ENCODE peak calls at places on chromosomes 16 and 17, in seven cellular contexts. W, J, M, I, C, K and S are unnamed samples.

GRCh38 chr17:11996722-11997146 is 541 bp downstream of the ZNF18 start:
- DNase-seq in K (no peak), I (peak; percentile 75), W (peak; percentile 28), C (no peak), M (peak; percentile 54), J (peak; percentile 55), S (no peak)

GRCh38 chr17:319266-319665 is 33.3 kb downstream of the RPH3AL start:
- DNase-seq in J (no peak), W (no peak), M (no peak), I (no peak), K (no peak), C (no peak), S (no peak)

GRCh38 chr17:75238684-75239191 is 22.7 kb downstream of the GGA3 start:
- DNase-seq in I (peak; percentile 73), M (peak; percentile 46), J (peak; percentile 77), C (no peak), W (peak; percentile 69), K (peak; percentile 80), S (no peak)

GRCh38 chr17:72978593-72979218 is 113.8 kb downstream of the SLC39A11 start:
- DNase-seq in J (no peak), W (no peak), M (no peak), I (no peak), C (no peak), K (no peak), S (no peak)

GRCh38 chr17:75047398-75048098 is 523 bp downstream of the KCTD2 start:
- DNase-seq in K (peak; percentile 63), J (no peak), M (no peak), I (peak; percentile 54), C (peak; percentile 90), W (no peak), S (no peak)

GRCh38 chr16:28191364-28191985 is 20.3 kb downstream of the XPO6 start:
- DNase-seq in M (peak; percentile 93), C (no peak), J (peak; percentile 46), W (no peak), K (no peak), I (no peak), S (no peak)

GRCh38 chr17:46928472-46929261 is 5.7 kb downstream of the GOSR2 start:
- DNase-seq in J (no peak), M (no peak), W (no peak), C (no peak), I (no peak), K (no peak), S (no peak)

GRCh38 chr17:11900103-11900502 is 97.2 kb downstream of the ZNF18 start:
- DNase-seq in M (no peak), K (no peak), C (no peak), J (no peak), I (no peak), W (no peak), S (no peak)

GRCh38 chr16:50696575-50697420 is 3.4 kb downstream of the NOD2 start:
- DNase-seq in C (peak; percentile 97), I (peak; percentile 63), M (peak; percentile 98), J (peak; percentile 42), K (no peak), W (peak; percentile 26), S (no peak)

GRCh38 chr17:34716291-34716690 is 136.9 kb downstream of the TMEM132E start:
- DNase-seq in C (peak; percentile 61), K (no peak), I (no peak), W (no peak), J (no peak), M (no peak), S (no peak)

GRCh38 chr16:84001726-84002125 is 33.7 kb downstream of the NECAB2 start:
- DNase-seq in W (no peak), I (no peak), J (no peak), M (no peak), K (no peak), C (no peak), S (no peak)

GRCh38 chr17:43378766-43379165 is 20.0 kb upstream of the ARL4D start:
- DNase-seq in C (no peak), I (no peak), W (no peak), K (no peak), J (no peak), M (no peak), S (no peak)

GRCh38 chr17:64491034-64491860 is 5.6 kb downstream of the POLG2 start:
- DNase-seq in J (peak; percentile 67), W (peak; percentile 42), I (peak; percentile 72), C (no peak), M (no peak), K (peak; percentile 30), S (no peak)

GRCh38 chr16:77076839-77077238 is 114.2 kb upstream of the MON1B start:
- DNase-seq in W (no peak), K (no peak), J (no peak), I (no peak), C (no peak), M (no peak), S (no peak)

GRCh38 chr17:67746704-67747571 is 29.2 kb downstream of the NOL11 start:
- DNase-seq in J (no peak), M (no peak), K (no peak), W (no peak), I (no peak), C (peak; percentile 26), S (no peak)

GRCh38 chr16:50121278-50121677 is 31.8 kb upstream of the TENT4B start:
- DNase-seq in K (no peak), C (peak; percentile 29), J (no peak), W (no peak), M (no peak), I (peak; percentile 31), S (no peak)

GRCh38 chr17:2950846-2951245 is 112.6 kb downstream of the OR1D5 start:
- DNase-seq in I (no peak), M (no peak), K (no peak), J (no peak), C (no peak), W (no peak), S (no peak)

GRCh38 chr17:59547131-59547915 is 18.1 kb upstream of the DHX40 start:
- DNase-seq in K (no peak), I (no peak), J (no peak), W (no peak), C (no peak), M (no peak), S (no peak)

GRCh38 chr16:51085271-51085670 is 65.8 kb downstream of the SALL1 start:
- DNase-seq in M (no peak), W (no peak), C (no peak), I (no peak), K (no peak), J (no peak), S (no peak)

GRCh38 chr17:2238432-2239169 is 65.0 kb downstream of the SMG6 start:
- DNase-seq in C (no peak), M (no peak), I (no peak), K (no peak), J (no peak), W (no peak), S (no peak)

GRCh38 chr17:77729587-77729986 is 228.9 kb upstream of the TNRC6C start:
- DNase-seq in J (no peak), C (peak; percentile 12), M (no peak), K (no peak), I (no peak), W (no peak), S (no peak)

DNA sequence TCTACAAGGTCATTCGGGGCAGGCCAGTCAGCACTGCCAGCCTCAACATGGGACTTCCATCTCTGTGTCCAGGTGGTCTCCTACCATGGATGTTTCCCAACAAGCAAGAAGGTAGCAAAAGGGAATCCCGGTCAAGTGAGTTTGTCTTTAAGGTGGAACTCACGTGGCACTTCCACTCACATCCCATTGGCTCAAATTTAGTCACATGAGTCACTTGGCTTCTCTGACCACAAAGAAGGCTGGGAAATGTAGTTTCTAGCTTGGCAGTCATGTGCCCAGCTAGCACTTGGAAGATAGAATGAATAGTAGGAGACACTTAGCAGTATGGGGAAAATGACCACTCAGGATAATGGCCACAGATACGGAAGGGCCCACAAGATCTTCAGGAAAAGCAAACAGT is 106.6 kb downstream of the AIPL1 start:
- DNase-seq in C (peak; percentile 26), W (no peak), J (no peak), M (peak; percentile 11), K (no peak), I (no peak), S (no peak)
- TF ChIP-seq CTCF in C (no peak), W (no peak), J (no peak), M (no peak), K (no peak), I (no peak), S (no peak)

GRCh38 chr17:21253646-21254441 is 634 bp upstream of the NATD1 start:
- DNase-seq in M (peak; percentile 44), W (no peak), I (no peak), C (no peak), K (no peak), J (no peak), S (no peak)

GRCh38 chr17:21251611-21252010 is 1.6 kb downstream of the NATD1 start:
- DNase-seq in K (no peak), M (no peak), I (no peak), J (no peak), W (no peak), C (no peak), S (no peak)

GRCh38 chr17:21252289-21252874 is 828 bp downstream of the NATD1 start:
- DNase-seq in C (no peak), J (no peak), M (no peak), I (no peak), W (no peak), K (peak; percentile 33), S (no peak)

GRCh38 chr17:21250719-21251305 is 2.4 kb downstream of the NATD1 start:
- DNase-seq in J (no peak), W (no peak), I (no peak), C (no peak), K (no peak), M (no peak), S (no peak)

GRCh38 chr17:21252875-21253645 is at the start of gene NATD1:
- DNase-seq in W (peak; percentile 78), C (peak; percentile 97), M (peak; percentile 73), I (peak; percentile 84), J (peak; percentile 75), K (peak; percentile 96), S (no peak)
- TF ChIP-seq CTCF in W (no peak), C (no peak), M (no peak), I (no peak), J (no peak), K (no peak), S (no peak)

GRCh38 chr16:79501446-79501845 is 99.1 kb downstream of the MAF start:
- DNase-seq in I (no peak), J (no peak), K (no peak), C (no peak), M (no peak), W (no peak), S (no peak)
- TF ChIP-seq CTCF in I (no peak), J (no peak), K (no peak), C (no peak), M (no peak), W (no peak), S (no peak)

GRCh38 chr16:89114159-89114981 is 20.7 kb downstream of the ACSF3 start:
- DNase-seq in J (no peak), K (peak; percentile 76), M (no peak), I (peak; percentile 55), C (no peak), W (no peak), S (no peak)

GRCh38 chr16:89117239-89117974 is 23.8 kb downstream of the ACSF3 start:
- DNase-seq in J (no peak), M (no peak), K (no peak), W (no peak), C (no peak), I (no peak), S (no peak)

GRCh38 chr16:89113661-89114060 is 20.0 kb downstream of the ACSF3 start:
- DNase-seq in J (no peak), K (no peak), I (no peak), M (no peak), C (no peak), W (no peak), S (no peak)

GRCh38 chr16:89116341-89117238 is 22.9 kb downstream of the ACSF3 start:
- DNase-seq in I (no peak), W (no peak), J (no peak), M (no peak), C (no peak), K (no peak), S (no peak)

GRCh38 chr16:89115216-89115949 is 21.7 kb downstream of the ACSF3 start:
- DNase-seq in C (peak; percentile 92), J (no peak), K (no peak), W (no peak), I (peak; percentile 94), M (peak; percentile 61), S (no peak)
- TF ChIP-seq CTCF in C (no peak), J (no peak), K (no peak), W (no peak), I (no peak), M (no peak), S (no peak)